ENCODE peak calls at places on chromosomes 11 and 22, in four cellular contexts. A, V, Q and P are unnamed samples. For H3K4me1, the result is how much of the 10 kb centered on the place peaks cover.

GRCh38 chr22:17944205-17944725 is 80.1 kb downstream of the MICAL3 start:
- DNase-seq in A (no peak), Q (no peak), V (no peak), P (no peak)

GRCh38 chr11:29319231-29319630 is 697.6 kb downstream of the KCNA4 start:
- DNase-seq in V (peak), Q (no peak), A (no peak), P (no peak)

GRCh38 chr11:113668255-113668654 is 37.9 kb downstream of the TMPRSS5 start:
- DNase-seq in V (peak), A (no peak), Q (no peak), P (no peak)

GRCh38 chr11:65476632-65477270 is 22.1 kb upstream of the MALAT1 start:
- DNase-seq in V (no peak), A (no peak), Q (no peak), P (no peak)

GRCh38 chr11:77473001-77473800 is 693 bp downstream of the PAK1 start:
- DNase-seq in V (no peak), Q (peak), A (peak), P (no peak)

GRCh38 chr22:21044931-21045584 is 688 bp upstream of the LRRC74B start:
- DNase-seq in V (peak), A (no peak), Q (no peak), P (peak)

GRCh38 chr11:46565248-46565835 is 28.5 kb downstream of the AMBRA1 start:
- DNase-seq in V (no peak), Q (no peak), A (no peak), P (no peak)

GRCh38 chr22:43846966-43847365 is 15.3 kb downstream of the SULT4A1 start:
- DNase-seq in A (no peak), V (no peak), Q (no peak), P (no peak)

DNA sequence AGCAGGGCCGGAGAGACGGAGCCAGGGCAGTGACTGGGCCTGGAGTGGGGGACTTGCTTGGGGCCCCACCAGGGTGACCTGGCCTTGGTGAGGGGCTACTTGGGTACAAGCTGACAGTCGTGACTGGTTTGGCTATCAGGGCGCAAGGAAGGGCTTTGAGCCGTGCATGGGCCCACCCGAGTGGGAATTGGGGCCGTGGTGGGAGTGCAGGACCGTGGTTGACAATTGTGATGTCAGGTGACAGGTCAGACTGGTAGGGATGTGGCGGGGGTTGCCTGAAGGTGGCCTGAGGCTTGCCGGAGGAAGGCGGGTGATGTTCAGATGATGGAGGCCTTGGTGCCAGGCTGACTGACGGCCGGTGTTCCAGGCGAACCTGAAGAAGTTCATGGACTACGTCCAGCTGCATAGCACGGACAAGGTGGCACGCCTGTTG is 5.6 kb downstream of the SHANK3 start:
- DNase-seq in Q (peak), V (no peak), A (no peak), P (peak)
- H3K4me3 ChIP-seq in Q (peak), V (no peak), A (no peak), P (no peak)

GRCh38 chr22:35462558-35463230 is 62.8 kb downstream of the MCM5 start:
- DNase-seq in V (no peak), Q (no peak), A (no peak), P (no peak)
- H3K4me1 ChIP-seq in V (under half), Q (under half), A (under half), P (under half)

GRCh38 chr11:133902506-133902905 is 54.3 kb downstream of the IGSF9B start:
- DNase-seq in Q (no peak), A (no peak), V (no peak), P (no peak)

GRCh38 chr11:133903056-133903455 is 53.7 kb downstream of the IGSF9B start:
- DNase-seq in A (no peak), V (no peak), Q (no peak), P (no peak)

GRCh38 chr11:133900176-133901105 is 55.1 kb upstream of the SPATA19 start:
- DNase-seq in Q (no peak), A (peak), V (no peak), P (no peak)

GRCh38 chr11:133901316-133901715 is 55.5 kb downstream of the IGSF9B start:
- DNase-seq in V (no peak), A (no peak), Q (no peak), P (no peak)

DNA sequence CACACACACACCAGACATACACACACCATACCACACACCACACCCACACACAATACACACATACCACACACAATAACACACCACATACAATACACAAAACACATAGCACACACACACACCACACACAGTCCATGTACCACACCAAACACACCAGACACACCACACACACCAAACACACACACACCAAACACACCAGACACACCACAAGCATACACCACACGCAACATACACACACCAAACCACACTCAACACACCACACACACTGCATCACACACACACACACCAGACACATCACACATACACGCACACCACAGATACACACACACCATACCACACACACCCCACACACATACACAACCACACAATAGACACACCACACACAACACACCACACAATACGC is 54.8 kb downstream of the IGSF9B start:
- DNase-seq in V (no peak), A (no peak), Q (no peak), P (peak)
- TF ChIP-seq CTCF in V (no peak), A (no peak), Q (no peak), P (no peak)

GRCh38 chr11:12692238-12693074 is 18.2 kb downstream of the TEAD1 start:
- DNase-seq in Q (peak), V (peak), A (peak), P (peak)

GRCh38 chr11:12694182-12694531 is 19.9 kb downstream of the TEAD1 start:
- DNase-seq in V (no peak), A (no peak), Q (no peak), P (no peak)

GRCh38 chr11:12695221-12695794 is 21.1 kb downstream of the TEAD1 start:
- DNase-seq in V (no peak), A (peak), Q (no peak), P (no peak)

GRCh38 chr11:12693075-12693473 is 18.9 kb downstream of the TEAD1 start:
- DNase-seq in V (peak), Q (no peak), A (peak), P (no peak)

GRCh38 chr11:12693485-12694181 is 19.4 kb downstream of the TEAD1 start:
- DNase-seq in Q (no peak), A (peak), V (peak), P (peak)
- H3K4me3 ChIP-seq in Q (no peak), A (no peak), V (peak), P (peak)

DNA sequence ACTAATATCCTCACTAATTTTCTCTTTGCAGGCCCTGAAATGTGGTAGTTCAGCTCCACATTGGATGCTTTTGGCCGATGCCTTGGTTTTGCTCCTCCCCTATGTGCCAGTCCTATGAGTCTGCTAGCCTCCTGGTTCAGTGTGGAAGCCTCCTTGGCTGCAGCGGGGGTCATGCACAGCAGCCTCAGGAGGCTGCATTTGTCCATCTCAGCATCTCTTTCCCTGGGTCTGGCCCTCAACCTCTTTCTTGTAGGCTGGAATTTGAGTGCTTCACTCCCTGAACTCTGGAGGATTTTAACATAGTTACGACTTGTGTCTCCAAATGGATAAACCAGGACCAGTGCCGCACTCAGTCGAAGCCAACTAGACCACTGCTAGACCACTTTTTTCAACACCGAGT is 34.9 kb downstream of the SCUBE2 start:
- DNase-seq in V (no peak), A (no peak), Q (no peak), P (no peak)
- H3K4me1 ChIP-seq in V (under half), A (under half), Q (under half), P (under half)

GRCh38 chr22:36343070-36343719 is 44.6 kb downstream of the MYH9 start:
- DNase-seq in Q (no peak), V (no peak), A (no peak), P (no peak)

GRCh38 chr22:36343720-36344105 is 44.1 kb downstream of the MYH9 start:
- DNase-seq in V (no peak), A (no peak), Q (no peak), P (no peak)

GRCh38 chr22:36347094-36347493 is 40.7 kb downstream of the MYH9 start:
- DNase-seq in A (no peak), V (no peak), Q (no peak), P (no peak)

GRCh38 chr22:36341640-36342041 is 46.1 kb downstream of the MYH9 start:
- DNase-seq in Q (no peak), A (no peak), V (no peak), P (no peak)

GRCh38 chr22:36344106-36344827 is 43.5 kb downstream of the MYH9 start:
- DNase-seq in Q (no peak), A (no peak), V (no peak), P (no peak)
- TF ChIP-seq CTCF in Q (no peak), A (no peak), V (no peak), P (no peak)

GRCh38 chr11:79438631-79439429 is 2.0 kb downstream of the TENM4 start:
- DNase-seq in V (peak), A (peak), Q (no peak), P (no peak)

GRCh38 chr11:79437981-79438630 is 2.7 kb downstream of the TENM4 start:
- DNase-seq in Q (no peak), A (no peak), V (peak), P (no peak)

GRCh38 chr11:79436911-79437273 is 3.9 kb downstream of the TENM4 start:
- DNase-seq in Q (no peak), V (no peak), A (no peak), P (no peak)

GRCh38 chr11:79439430-79439892 is 1.4 kb downstream of the TENM4 start:
- DNase-seq in A (no peak), V (peak), Q (no peak), P (no peak)

DNA sequence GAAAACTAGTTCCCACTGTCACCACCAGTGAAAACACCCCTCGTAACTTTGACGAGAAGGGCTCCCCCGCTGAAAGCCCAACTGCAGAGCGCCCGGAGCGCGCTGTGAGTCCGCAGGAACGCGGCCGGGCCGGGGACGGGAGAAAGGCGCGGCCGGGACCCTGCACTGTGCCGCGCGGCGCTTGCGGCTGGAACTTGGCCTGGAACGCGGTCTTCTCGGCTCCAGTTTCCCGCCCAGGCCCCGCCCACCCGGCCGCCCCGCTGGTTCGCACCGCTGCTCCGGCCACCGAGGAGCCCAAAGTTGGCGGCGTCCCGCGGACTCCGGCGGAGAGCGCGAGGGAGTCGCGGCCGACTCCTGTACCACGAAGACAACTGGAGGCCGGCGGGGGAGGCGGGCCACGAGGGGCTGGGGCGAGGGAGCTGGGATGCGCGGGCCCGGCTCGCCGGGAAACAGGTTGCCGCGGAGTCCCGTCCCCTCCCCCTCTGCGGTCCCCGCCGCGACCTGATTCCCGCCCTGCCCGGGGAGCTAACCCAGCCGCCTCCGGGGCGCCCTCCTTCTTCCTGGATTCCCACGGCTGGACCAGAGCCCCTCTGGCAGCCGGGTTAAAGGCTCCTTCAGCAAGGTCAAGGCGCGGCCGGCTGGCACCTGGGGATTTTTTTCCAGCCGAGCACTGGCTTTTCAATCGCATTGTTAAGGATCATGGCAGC is 3.4 kb downstream of the TENM4 start:
- DNase-seq in A (peak), V (peak), Q (peak), P (peak)
- H3K4me3 ChIP-seq in A (peak), V (peak), Q (no peak), P (peak)

GRCh38 chr11:61969838-61970452 is 2.5 kb upstream of the FTH1 start:
- DNase-seq in Q (no peak), A (no peak), V (peak), P (no peak)
- H3K4me1 ChIP-seq in Q (under half), A (under half), V (under half), P (under half)

DNA sequence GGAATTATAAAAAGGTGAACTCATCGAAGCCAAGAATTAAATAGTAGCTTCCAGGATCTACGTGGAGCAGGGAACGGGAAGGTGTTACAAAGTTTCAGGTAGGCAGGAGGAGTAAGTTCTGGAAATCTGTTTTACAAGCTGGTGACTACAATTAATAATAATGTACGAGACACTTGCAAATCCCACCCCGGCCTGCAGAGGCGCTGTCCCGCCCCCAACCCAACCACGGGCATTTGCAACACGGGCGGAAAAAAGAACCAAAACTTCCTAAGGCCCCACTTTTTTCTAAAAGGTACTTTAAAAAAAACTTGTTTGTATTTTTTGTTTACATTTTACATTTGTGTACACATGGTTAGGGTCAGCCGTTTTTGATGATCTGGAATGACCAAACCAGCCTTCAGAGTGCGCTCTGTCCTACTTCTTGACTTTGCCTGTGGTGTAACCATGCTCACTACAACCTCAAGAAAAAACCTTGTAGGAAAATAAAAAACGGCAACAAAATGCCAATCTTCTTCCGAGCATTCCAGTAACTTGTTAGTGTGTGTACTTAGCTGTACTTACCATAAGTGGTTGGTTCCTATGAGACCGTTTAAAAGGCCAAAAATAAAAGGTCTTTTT is 449.6 kb upstream of the B3GAT1 start:
- DNase-seq in Q (no peak), V (no peak), A (no peak), P (no peak)
- TF ChIP-seq CTCF in Q (no peak), V (no peak), A (peak), P (no peak)

GRCh38 chr11:115760921-115761320 is 256.7 kb upstream of the CADM1 start:
- DNase-seq in A (no peak), Q (no peak), V (no peak), P (no peak)

GRCh38 chr11:115761348-115761747 is 257.1 kb upstream of the CADM1 start:
- DNase-seq in A (no peak), V (no peak), Q (no peak), P (no peak)

GRCh38 chr11:115759622-115760527 is 255.7 kb upstream of the CADM1 start:
- DNase-seq in V (peak), A (peak), Q (no peak), P (no peak)

GRCh38 chr11:115761817-115762216 is 257.6 kb upstream of the CADM1 start:
- DNase-seq in V (no peak), Q (no peak), A (no peak), P (no peak)

GRCh38 chr11:115760528-115760837 is 256.3 kb upstream of the CADM1 start:
- DNase-seq in A (peak), V (no peak), Q (no peak), P (no peak)
- H3K4me3 ChIP-seq in A (peak), V (peak), Q (no peak), P (peak)